ENCODE peak calls at places on chromosome 14, in seven cellular contexts. H is mesendoderm, E is IMR-90, B is neuronal stem cell, V is H1, L is mesenchymal stem cell, M is trophoblast cell. U is an unnamed sample.
A peak's percentile ranks its signal among the peaks of the same experiment; 100 is the strongest.

GRCh38 chr14:35669782-35670181 is 135.8 kb downstream of the INSM2 start:
- DNase-seq in M (peak; percentile 88), V (no peak), L (peak; percentile 83), E (peak; percentile 87), B (no peak), H (no peak), U (no peak)

GRCh38 chr14:66371776-66372175 is 114.4 kb upstream of the CCDC196 start:
- DNase-seq in L (no peak), E (no peak), H (no peak), B (no peak), M (no peak), V (no peak), U (no peak)

GRCh38 chr14:104383088-104383805 is 196.3 kb upstream of the C14orf180 start:
- DNase-seq in V (no peak), M (no peak), H (no peak), E (no peak), L (no peak), B (peak; percentile 52), U (no peak)

GRCh38 chr14:87805315-87805723 is 187.7 kb downstream of the GALC start:
- DNase-seq in L (peak; percentile 9), V (peak; percentile 29), M (peak; percentile 40), E (no peak), H (peak; percentile 74), B (no peak), U (peak; percentile 78)

GRCh38 chr14:99322731-99323599 is 51.0 kb upstream of the BCL11B start:
- DNase-seq in B (no peak), V (no peak), E (no peak), L (no peak), M (no peak), H (no peak), U (no peak)

GRCh38 chr14:62532186-62532585 is 513.1 kb downstream of the KCNH5 start:
- DNase-seq in H (no peak), L (peak; percentile 2), V (no peak), B (no peak), M (peak; percentile 48), E (peak; percentile 18), U (no peak)

GRCh38 chr14:56561586-56561985 is 18.0 kb upstream of the TMEM260 start:
- DNase-seq in V (no peak), L (no peak), H (no peak), M (no peak), E (no peak), B (no peak), U (no peak)

GRCh38 chr14:56487761-56488160 is 91.8 kb upstream of the TMEM260 start:
- DNase-seq in V (no peak), M (peak; percentile 11), B (no peak), E (peak; percentile 67), L (peak; percentile 65), H (no peak), U (no peak)

GRCh38 chr14:102690509-102691286 is 86.6 kb upstream of the TRAF3 start:
- DNase-seq in E (no peak), B (no peak), L (no peak), V (no peak), H (no peak), M (no peak), U (no peak)

GRCh38 chr14:37695836-37696235 is 100.4 kb downstream of the TTC6 start:
- DNase-seq in B (no peak), H (no peak), M (no peak), L (no peak), E (peak; percentile 48), V (no peak), U (no peak)

GRCh38 chr14:51873221-51873893 is 12.9 kb downstream of the GNG2 start:
- DNase-seq in L (peak; percentile 97), B (no peak), M (peak; percentile 23), V (no peak), H (peak; percentile 10), E (peak; percentile 98), U (no peak)

GRCh38 chr14:35806006-35806907 is 2.8 kb downstream of the RALGAPA1 start:
- DNase-seq in L (no peak), V (no peak), H (no peak), M (no peak), E (no peak), B (no peak), U (no peak)

GRCh38 chr14:68792022-68792829 is 641 bp downstream of the ZFP36L1 start:
- DNase-seq in B (no peak), L (no peak), V (no peak), E (no peak), H (peak; percentile 60), M (peak; percentile 39), U (no peak)

GRCh38 chr14:104817930-104818713 is 17.2 kb downstream of the ZBTB42 start:
- DNase-seq in M (no peak), L (no peak), B (no peak), E (no peak), V (no peak), H (no peak), U (no peak)

GRCh38 chr14:73750161-73750901 is 36.1 kb upstream of the PNMA1 start:
- DNase-seq in V (no peak), E (no peak), H (peak; percentile 70), M (no peak), L (no peak), B (no peak), U (peak; percentile 27)

GRCh38 chr14:69693823-69694729 is 72.9 kb upstream of the SRSF5 start:
- DNase-seq in H (peak; percentile 8), M (no peak), E (no peak), L (no peak), V (no peak), B (no peak), U (no peak)

GRCh38 chr14:78975734-78976133 is 805.6 kb downstream of the NRXN3 start:
- DNase-seq in H (no peak), E (no peak), L (no peak), M (no peak), V (no peak), B (no peak), U (no peak)

GRCh38 chr14:68911594-68912227 is 67.4 kb downstream of the ACTN1 start:
- DNase-seq in E (peak; percentile 75), M (peak; percentile 91), L (peak; percentile 87), B (peak; percentile 77), H (peak; percentile 89), V (peak; percentile 59), U (peak; percentile 81)

GRCh38 chr14:100426331-100426730 is 103.2 kb downstream of the SLC25A47 start:
- DNase-seq in H (no peak), V (no peak), B (no peak), E (no peak), M (no peak), L (no peak), U (no peak)
- H2BK5ac ChIP-seq in H (no peak overlapping the region), V (no peak overlapping the region), B (no peak overlapping the region), E (no peak overlapping the region), M (no peak overlapping the region), L (no peak overlapping the region), U (no peak overlapping the region)

DNA sequence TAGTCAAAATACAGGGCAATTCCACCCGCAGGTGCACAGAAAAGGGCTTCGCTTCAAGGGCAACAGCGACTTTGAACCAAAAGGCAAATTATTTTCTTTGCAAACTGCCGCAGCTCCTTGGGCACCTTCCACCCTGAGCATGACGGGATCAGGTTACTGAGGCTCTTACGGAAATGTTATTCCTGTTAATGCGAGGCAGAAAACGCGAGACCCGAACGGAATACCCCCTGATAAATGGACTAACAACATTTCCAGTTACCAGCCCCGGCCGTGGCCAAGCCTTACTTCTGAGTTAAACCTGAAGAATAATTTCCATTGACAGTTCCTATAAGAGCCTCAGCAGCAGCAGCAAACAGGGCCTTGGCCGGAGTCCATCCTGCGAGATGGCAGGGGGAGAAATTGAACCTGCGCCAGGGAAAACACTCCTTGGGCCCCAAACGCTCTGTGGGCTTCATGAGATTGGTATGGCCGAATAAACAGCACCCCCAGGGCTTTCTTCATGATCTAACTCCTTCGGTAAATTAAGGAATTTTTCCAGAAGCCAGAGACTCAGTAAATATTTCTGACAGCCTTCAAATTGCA is 70.0 kb upstream of the DICER1 start:
- DNase-seq in V (no peak), E (peak; percentile 12), B (no peak), M (no peak), L (no peak), H (no peak), U (no peak)
- H2BK5ac ChIP-seq in V (no peak overlapping the region), E (no peak overlapping the region), B (no peak overlapping the region), M (no peak overlapping the region), L (peak overlapping the region; percentile 98), H (no peak overlapping the region), U (no peak overlapping the region)

GRCh38 chr14:43132441-43132840 is 1374.6 kb downstream of the FSCB start:
- DNase-seq in E (no peak), B (no peak), V (no peak), M (no peak), L (no peak), H (peak; percentile 0), U (no peak)
- H2BK5ac ChIP-seq in E (no peak overlapping the region), B (no peak overlapping the region), V (no peak overlapping the region), M (no peak overlapping the region), L (no peak overlapping the region), H (no peak overlapping the region), U (no peak overlapping the region)

DNA sequence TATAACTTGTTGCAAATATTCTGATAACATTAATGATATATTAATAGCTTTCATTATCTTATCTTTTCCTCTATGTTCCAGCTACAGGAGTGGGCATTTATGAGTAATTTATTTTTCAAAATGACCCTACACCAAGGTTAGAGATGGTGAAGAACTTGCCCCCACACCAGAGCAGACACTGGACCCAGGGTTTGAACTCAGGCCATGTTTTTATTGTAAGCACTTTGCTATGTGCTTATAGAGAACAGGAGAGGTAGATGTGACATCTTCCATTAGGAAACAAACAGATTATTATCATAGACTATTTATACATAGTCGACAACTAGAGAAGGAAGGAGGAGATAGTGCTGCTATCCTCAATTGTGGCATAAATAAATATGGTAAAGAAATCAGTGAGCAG is 265.2 kb downstream of the EGLN3 start:
- DNase-seq in B (no peak), M (no peak), V (no peak), H (no peak), E (no peak), L (no peak), U (no peak)
- H2BK5ac ChIP-seq in B (no peak overlapping the region), M (no peak overlapping the region), V (no peak overlapping the region), H (no peak overlapping the region), E (no peak overlapping the region), L (no peak overlapping the region), U (no peak overlapping the region)

GRCh38 chr14:89903340-89903965 is 51.1 kb downstream of the EFCAB11 start:
- DNase-seq in E (no peak), L (no peak), V (no peak), M (no peak), B (no peak), H (no peak), U (no peak)
- H2BK5ac ChIP-seq in E (no peak overlapping the region), L (no peak overlapping the region), V (no peak overlapping the region), M (no peak overlapping the region), B (no peak overlapping the region), H (no peak overlapping the region), U (no peak overlapping the region)

GRCh38 chr14:72641086-72641485 is 252.8 kb downstream of the DPF3 start:
- DNase-seq in L (no peak), V (no peak), H (no peak), E (no peak), M (no peak), B (no peak), U (no peak)
- H2BK5ac ChIP-seq in L (no peak overlapping the region), V (no peak overlapping the region), H (no peak overlapping the region), E (peak overlapping the region; percentile 97), M (no peak overlapping the region), B (no peak overlapping the region), U (no peak overlapping the region)